ENCODE peak calls at places on chromosomes 5 and 9, in seven cellular contexts. V is A549, M is testis, D is H54, E is breast epithelium, U is IMR-90, H is stomach. A is an unnamed sample.

GRCh38 chr9:35867538-35867937 is 2.7 kb downstream of the OR13J1 start:
- DNase-seq in V (no peak), M (no peak), D (no peak), E (no peak), U (no peak), H (no peak), A (no peak)

GRCh38 chr5:139340051-139340450 is 1.6 kb upstream of the PAIP2 start:
- DNase-seq in V (no peak), M (no peak), D (no peak), E (no peak), U (peak; percentile 46), H (no peak), A (no peak)

GRCh38 chr5:140039561-140039960 is 3.5 kb downstream of the NRG2 start:
- DNase-seq in V (no peak), M (no peak), D (no peak), E (peak; percentile 60), U (no peak), H (no peak), A (no peak)

GRCh38 chr9:5549671-5550650 is 39.6 kb downstream of the PDCD1LG2 start:
- DNase-seq in V (no peak), M (no peak), D (no peak), E (no peak), U (peak; percentile 70), H (no peak), A (no peak)

GRCh38 chr5:155919125-155919524 is 407.8 kb upstream of the SGCD start:
- DNase-seq in V (no peak), M (no peak), D (no peak), E (no peak), U (no peak), H (no peak), A (no peak)

GRCh38 chr9:100317706-100318105 is 35.0 kb downstream of the TEX10 start:
- DNase-seq in V (no peak), M (no peak), D (no peak), E (no peak), U (no peak), H (no peak), A (no peak)

GRCh38 chr5:38110130-38110529 is 148.2 kb upstream of the EGFLAM start:
- DNase-seq in V (no peak), M (no peak), D (no peak), E (no peak), U (no peak), H (no peak), A (no peak)

GRCh38 chr9:114908796-114909448 is 21.5 kb downstream of the TNFSF8 start:
- DNase-seq in V (no peak), M (no peak), D (no peak), E (no peak), U (peak; percentile 63), H (no peak), A (no peak)

GRCh38 chr9:90870646-90871326 is 69.2 kb downstream of the SYK start:
- DNase-seq in V (peak; percentile 27), M (peak; percentile 48), D (no peak), E (no peak), U (peak; percentile 44), H (peak; percentile 38), A (peak; percentile 76)

GRCh38 chr9:137301086-137301947 is 754 bp downstream of the NRARP start:
- DNase-seq in V (no peak), M (no peak), D (no peak), E (no peak), U (peak; percentile 39), H (peak; percentile 68), A (peak; percentile 71)

GRCh38 chr9:92887880-92888338 is 10.1 kb upstream of the ZNF484 start:
- DNase-seq in V (no peak), M (no peak), D (no peak), E (no peak), U (no peak), H (no peak), A (no peak)

GRCh38 chr5:172451771-172452197 is 2.5 kb downstream of the SH3PXD2B start:
- DNase-seq in V (no peak), M (no peak), D (peak; percentile 45), E (no peak), U (peak; percentile 90), H (peak; percentile 21), A (no peak)

GRCh38 chr5:136032564-136032963 is 3.8 kb downstream of the TGFBI start:
- DNase-seq in V (no peak), M (no peak), D (no peak), E (no peak), U (peak; percentile 86), H (no peak), A (no peak)

GRCh38 chr5:181109489-181110013 is 21.4 kb downstream of the OR2V1 start:
- DNase-seq in V (no peak), M (no peak), D (no peak), E (no peak), U (no peak), H (no peak), A (no peak)

GRCh38 chr5:133735346-133735745 is 123.0 kb upstream of the FSTL4 start:
- DNase-seq in V (no peak), M (no peak), D (no peak), E (no peak), U (peak; percentile 11), H (no peak), A (no peak)

GRCh38 chr5:100667021-100667671 is 132.0 kb downstream of the FAM174A start:
- DNase-seq in V (no peak), M (no peak), D (peak; percentile 12), E (no peak), U (peak; percentile 43), H (no peak), A (no peak)

GRCh38 chr9:32550046-32550608 is 2.0 kb upstream of the SMIM27 start:
- DNase-seq in V (peak; percentile 8), M (peak; percentile 59), D (no peak), E (no peak), U (peak; percentile 53), H (no peak), A (peak; percentile 74)

GRCh38 chr9:32552172-32552872 is at the start of the genes SMIM27 and TOPORS:
- DNase-seq in V (peak; percentile 90), M (peak; percentile 94), D (peak; percentile 49), E (peak; percentile 86), U (peak; percentile 88), H (peak; percentile 92), A (peak; percentile 95)

GRCh38 chr9:32550609-32551490 is 1.3 kb upstream of the SMIM27 start:
- DNase-seq in V (peak; percentile 97), M (peak; percentile 98), D (peak; percentile 65), E (peak; percentile 89), U (peak; percentile 91), H (peak; percentile 90), A (peak; percentile 95)

GRCh38 chr9:32554107-32554506 is 1.7 kb upstream of the TOPORS start:
- DNase-seq in V (no peak), M (no peak), D (no peak), E (no peak), U (peak; percentile 29), H (no peak), A (peak; percentile 98)

DNA sequence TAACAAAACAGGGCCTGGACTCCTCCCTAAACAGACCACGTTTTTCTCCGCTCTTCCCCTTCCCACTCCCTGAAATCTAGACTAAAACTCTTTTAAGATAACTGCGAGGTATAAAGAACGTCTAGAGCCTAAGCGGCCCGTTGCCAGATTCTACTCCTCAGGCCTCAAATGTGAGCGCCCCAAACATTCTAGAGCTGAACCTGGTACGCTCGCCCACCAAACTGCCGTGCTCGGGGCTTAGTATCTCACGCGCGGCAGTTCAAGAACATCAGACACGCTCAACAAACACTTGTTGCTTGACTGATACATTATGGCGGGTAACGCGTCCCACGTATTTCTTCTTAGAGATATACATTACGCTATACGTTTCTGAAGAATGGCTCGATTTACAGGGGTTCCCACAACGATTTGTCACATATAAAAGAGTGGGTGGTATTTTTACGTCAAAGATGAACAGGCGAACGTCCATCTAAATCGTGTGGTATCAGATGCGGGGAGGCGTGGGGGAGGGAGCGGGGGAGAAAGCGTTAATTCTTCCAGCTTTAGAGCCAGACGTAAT is 557 bp upstream of the SMIM27 start:
- DNase-seq in V (peak; percentile 28), M (peak; percentile 68), D (no peak), E (peak; percentile 32), U (peak; percentile 36), H (no peak), A (peak; percentile 85)
- TF ChIP-seq POLR2A in V (no peak), M (no peak), D (no peak), E (no peak), U (no peak), H (no peak), A (peak; percentile 9)

DNA sequence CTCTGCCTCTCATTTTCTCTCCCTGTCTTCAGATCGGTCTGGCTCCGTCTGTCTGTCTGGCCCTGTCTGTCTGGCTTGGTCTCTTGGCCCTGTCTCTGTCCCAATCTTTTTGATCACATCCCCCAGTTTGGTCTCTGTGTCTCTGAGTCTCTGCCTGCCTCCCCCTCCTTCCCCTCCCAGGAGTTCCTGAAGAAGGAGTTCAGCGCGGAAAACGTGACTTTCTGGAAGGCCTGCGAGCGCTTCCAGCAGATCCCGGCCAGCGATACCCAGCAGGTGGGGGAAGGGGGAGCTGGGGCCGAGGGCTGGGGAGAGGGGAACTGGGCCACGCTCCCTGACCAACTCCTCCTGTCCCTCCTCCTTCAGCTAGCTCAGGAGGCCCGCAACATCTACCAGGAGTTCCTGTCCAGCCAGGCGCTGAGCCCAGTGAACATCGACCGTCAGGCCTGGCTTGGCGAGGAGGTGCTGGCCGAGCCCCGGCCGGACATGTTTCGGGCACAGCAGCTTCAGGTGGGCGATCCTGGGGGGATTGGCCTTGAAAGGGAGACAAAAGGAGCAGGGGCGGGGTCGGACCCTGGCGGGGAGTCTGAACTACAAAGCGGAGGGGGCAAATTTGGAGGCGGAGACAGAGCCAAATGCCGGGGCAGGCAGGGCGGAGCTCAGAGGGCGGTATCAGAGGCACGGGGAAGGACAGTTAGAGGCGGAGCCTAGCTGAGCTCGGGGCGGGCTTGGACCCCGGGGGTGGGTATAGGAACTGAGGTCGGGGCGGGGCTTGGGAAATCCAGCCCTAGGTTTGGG is 9.0 kb downstream of the RGS14 start:
- DNase-seq in V (no peak), M (peak; percentile 93), D (no peak), E (peak; percentile 85), U (peak; percentile 68), H (peak; percentile 93), A (peak; percentile 31)
- TF ChIP-seq POLR2A in V (no peak), M (no peak), D (no peak), E (no peak), U (no peak), H (no peak), A (no peak)

GRCh38 chr9:105172393-105172792 is 72.1 kb upstream of the SLC44A1 start:
- DNase-seq in V (no peak), M (no peak), D (no peak), E (no peak), U (no peak), H (no peak), A (no peak)
- TF ChIP-seq POLR2A in V (no peak), M (no peak), D (no peak), E (no peak), U (no peak), H (no peak), A (no peak)

DNA sequence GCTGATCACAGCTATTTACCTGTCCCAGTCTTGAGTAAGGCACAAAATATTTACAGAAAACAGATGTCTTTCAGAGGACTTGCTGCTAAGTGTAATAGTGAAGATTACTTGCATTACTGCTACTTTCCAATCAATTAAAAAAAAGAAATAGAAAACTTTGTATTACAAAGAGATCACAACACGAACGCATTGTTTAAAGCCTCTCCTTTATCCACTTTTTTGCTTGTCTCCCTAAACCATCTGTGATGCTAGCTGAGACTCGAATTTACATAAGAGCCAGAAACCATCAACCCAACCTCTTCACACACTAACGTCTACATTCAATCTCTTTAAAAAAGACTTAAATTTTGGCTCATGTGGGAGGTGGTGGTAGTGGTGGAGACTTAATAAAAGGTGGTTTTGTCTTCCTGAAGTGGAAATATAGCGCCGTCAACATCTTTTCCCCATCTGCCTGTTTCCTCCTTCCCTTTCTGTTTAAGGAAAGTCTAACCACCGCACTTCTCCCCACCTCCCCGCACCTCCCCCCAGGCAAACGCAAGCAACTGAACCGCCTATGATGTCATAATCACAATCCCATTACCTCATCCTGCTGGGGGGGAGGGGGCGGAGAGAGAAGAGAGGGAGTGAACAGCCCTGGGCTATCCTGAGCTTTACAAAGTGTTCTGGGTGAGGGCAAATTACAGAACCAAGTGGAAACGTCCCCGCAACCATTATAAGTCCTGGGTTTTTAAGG is 948 bp upstream of the FAM53C start:
- DNase-seq in V (peak; percentile 81), M (peak; percentile 92), D (peak; percentile 49), E (peak; percentile 89), U (peak; percentile 79), H (peak; percentile 80), A (peak; percentile 96)
- TF ChIP-seq POLR2A in V (no peak), M (no peak), D (no peak), E (peak; percentile 12), U (no peak), H (no peak), A (no peak)